ENCODE peak calls at places on chromosomes 2 and 18, in six cellular contexts. J is smooth muscle cell of the brain vasculature; N is activated naive CD8-positive, alpha-beta T cell treated with anti-CD3 and anti-CD28 coated beads, Interleukin-2, amount 10 ng/mL, durations not matched to agents 7 days and 5 days; B is astrocyte of the spinal cord; F is stimulated activated CD4-positive, alpha-beta T cell treated with anti-CD3 and anti-CD28 coated beads, Interleukin-15, amount 100 ng/mL, for 1 hour; W is GM13977. I is an unnamed sample.
A peak's percentile ranks its signal among the peaks of the same experiment; 100 is the strongest.

GRCh38 chr2:199019898-199020507 is 437.7 kb downstream of the SATB2 start:
- DNase-seq in W (peak; percentile 6), F (no peak), B (peak; percentile 64), J (no peak), N (no peak), I (no peak)

GRCh38 chr2:162153608-162154224 is 1.7 kb upstream of the GCG start:
- DNase-seq in N (peak; percentile 35), W (peak; percentile 47), J (peak; percentile 41), F (peak; percentile 3), B (peak; percentile 49), I (peak; percentile 66)

GRCh38 chr2:219131744-219132143 is 28.9 kb downstream of the NHEJ1 start:
- DNase-seq in N (no peak), J (no peak), F (no peak), W (no peak), B (no peak), I (no peak)

GRCh38 chr2:11505652-11506610 is 27.9 kb upstream of the GREB1 start:
- DNase-seq in J (no peak), B (no peak), W (no peak), F (no peak), N (no peak), I (no peak)

GRCh38 chr2:46984642-46985476 is 69.3 kb upstream of the MCFD2 start:
- DNase-seq in W (peak; percentile 55), F (peak; percentile 21), B (peak; percentile 93), J (no peak), N (peak; percentile 47), I (peak; percentile 84)

GRCh38 chr2:144078091-144078490 is 441.8 kb downstream of the ZEB2 start:
- DNase-seq in F (no peak), W (no peak), J (no peak), N (no peak), B (peak; percentile 29), I (no peak)

GRCh38 chr2:233867993-233868532 is at the start of gene MSL3B:
- DNase-seq in B (peak; percentile 55), N (peak; percentile 80), W (peak; percentile 82), F (peak; percentile 46), J (peak; percentile 10), I (peak; percentile 70)

GRCh38 chr2:84856785-84857184 is 24.1 kb downstream of the TRABD2A start:
- DNase-seq in J (no peak), N (no peak), W (no peak), F (no peak), B (no peak), I (no peak)

GRCh38 chr2:105772362-105772761 is 27.6 kb downstream of the NCK2 start:
- DNase-seq in J (no peak), B (no peak), W (no peak), F (no peak), N (no peak), I (no peak)

GRCh38 chr18:34651586-34652369 is 58.3 kb upstream of the DTNA start:
- DNase-seq in N (no peak), F (no peak), B (no peak), J (no peak), W (no peak), I (no peak)

GRCh38 chr2:197452754-197453122 is 614 bp upstream of the COQ10B start:
- DNase-seq in F (no peak), J (no peak), W (no peak), N (no peak), B (no peak), I (no peak)

GRCh38 chr2:20451346-20451745 is 4.5 kb downstream of the RHOB start:
- DNase-seq in J (no peak), N (no peak), F (no peak), W (no peak), B (peak; percentile 54), I (peak; percentile 91)

GRCh38 chr2:46034535-46034934 is 262.7 kb upstream of the EPAS1 start:
- DNase-seq in F (no peak), N (no peak), B (peak; percentile 34), J (no peak), W (no peak), I (peak; percentile 63)

GRCh38 chr2:20771296-20771695 is 51.6 kb downstream of the LDAH start:
- DNase-seq in J (no peak), N (no peak), F (no peak), W (no peak), B (no peak), I (no peak)

GRCh38 chr2:164974221-164974620 is 18.9 kb upstream of the SLC38A11 start:
- DNase-seq in B (no peak), W (no peak), J (no peak), F (no peak), N (no peak), I (no peak)

GRCh38 chr2:9703701-9704221 is 73.0 kb upstream of the YWHAQ start:
- DNase-seq in F (no peak), W (no peak), J (peak; percentile 70), N (no peak), B (peak; percentile 78), I (peak; percentile 56)

GRCh38 chr18:45284174-45284573 is 331.1 kb upstream of the SLC14A2 start:
- DNase-seq in F (no peak), B (no peak), J (no peak), N (no peak), W (no peak), I (no peak)

GRCh38 chr2:79259296-79259695 is 99.7 kb upstream of the REG3A start:
- DNase-seq in B (no peak), F (no peak), W (no peak), N (no peak), J (no peak), I (no peak)

GRCh38 chr2:236663671-236664101 is 94.1 kb downstream of the ACKR3 start:
- DNase-seq in W (no peak), F (no peak), N (no peak), J (no peak), B (peak; percentile 67), I (no peak)

GRCh38 chr2:181785677-181786344 is 105.5 kb upstream of the NEUROD1 start:
- DNase-seq in B (peak; percentile 71), W (no peak), J (no peak), N (no peak), F (no peak), I (peak; percentile 41)

GRCh38 chr18:42706618-42707017 is 408.9 kb downstream of the RIT2 start:
- DNase-seq in B (no peak), F (no peak), W (no peak), J (no peak), N (no peak), I (no peak)

GRCh38 chr18:35703043-35703688 is 121.6 kb downstream of the GALNT1 start:
- DNase-seq in N (no peak), J (no peak), W (no peak), F (no peak), B (peak; percentile 26), I (peak; percentile 92)

I was measured in endothelial cell of umbilical vein.